ENCODE peak calls at places on chromosomes 5 and 9, in six cellular contexts. One of them, this sample, is unnamed.

GRCh38 chr5:157271740-157272271 is 5.9 kb downstream of the CYFIP2 start:
- DNase-seq in naive thymus-derived CD4-positive, alpha-beta T cell: peak; percentile 94
- DNase-seq in choroid plexus epithelial cell: no peak
- DNase-seq in KG1: peak; percentile 20
- DNase-seq in A549: no peak
- DNase-seq in activated naive CD8-positive, alpha-beta T cell treated with anti-CD3 and anti-CD28 coated beads for 36 hours: peak; percentile 88
- DNase-seq in this sample: no peak

GRCh38 chr9:76591256-76591950 is 132.4 kb downstream of the GCNT1 start:
- DNase-seq in naive thymus-derived CD4-positive, alpha-beta T cell: no peak
- DNase-seq in choroid plexus epithelial cell: peak; percentile 69
- DNase-seq in KG1: no peak
- DNase-seq in A549: no peak
- DNase-seq in activated naive CD8-positive, alpha-beta T cell treated with anti-CD3 and anti-CD28 coated beads for 36 hours: no peak
- DNase-seq in this sample: peak; percentile 85

GRCh38 chr5:128290152-128290858 is 206.7 kb downstream of the SLC12A2 start:
- DNase-seq in naive thymus-derived CD4-positive, alpha-beta T cell: no peak
- DNase-seq in choroid plexus epithelial cell: peak; percentile 47
- DNase-seq in KG1: no peak
- DNase-seq in A549: no peak
- DNase-seq in activated naive CD8-positive, alpha-beta T cell treated with anti-CD3 and anti-CD28 coated beads for 36 hours: no peak
- DNase-seq in this sample: no peak

GRCh38 chr9:98875536-98875935 is 68.1 kb downstream of the GALNT12 start:
- DNase-seq in naive thymus-derived CD4-positive, alpha-beta T cell: no peak
- DNase-seq in choroid plexus epithelial cell: no peak
- DNase-seq in KG1: no peak
- DNase-seq in A549: no peak
- DNase-seq in activated naive CD8-positive, alpha-beta T cell treated with anti-CD3 and anti-CD28 coated beads for 36 hours: no peak
- DNase-seq in this sample: no peak

GRCh38 chr9:93224591-93224990 is 40.7 kb downstream of the WNK2 start:
- DNase-seq in naive thymus-derived CD4-positive, alpha-beta T cell: no peak
- DNase-seq in choroid plexus epithelial cell: no peak
- DNase-seq in KG1: no peak
- DNase-seq in A549: no peak
- DNase-seq in activated naive CD8-positive, alpha-beta T cell treated with anti-CD3 and anti-CD28 coated beads for 36 hours: no peak
- DNase-seq in this sample: no peak

GRCh38 chr5:53276825-53277224 is 167.3 kb upstream of the MOCS2 start:
- DNase-seq in naive thymus-derived CD4-positive, alpha-beta T cell: no peak
- DNase-seq in choroid plexus epithelial cell: peak; percentile 22
- DNase-seq in KG1: no peak
- DNase-seq in A549: no peak
- DNase-seq in activated naive CD8-positive, alpha-beta T cell treated with anti-CD3 and anti-CD28 coated beads for 36 hours: no peak
- DNase-seq in this sample: peak; percentile 69

GRCh38 chr9:131120620-131121228 is 4.7 kb upstream of the NUP214 start:
- DNase-seq in naive thymus-derived CD4-positive, alpha-beta T cell: no peak
- DNase-seq in choroid plexus epithelial cell: no peak
- DNase-seq in KG1: no peak
- DNase-seq in A549: no peak
- DNase-seq in activated naive CD8-positive, alpha-beta T cell treated with anti-CD3 and anti-CD28 coated beads for 36 hours: no peak
- DNase-seq in this sample: no peak

GRCh38 chr9:121696935-121697334 is 45.5 kb downstream of the DAB2IP start:
- DNase-seq in naive thymus-derived CD4-positive, alpha-beta T cell: no peak
- DNase-seq in choroid plexus epithelial cell: no peak
- DNase-seq in KG1: peak; percentile 4
- DNase-seq in A549: no peak
- DNase-seq in activated naive CD8-positive, alpha-beta T cell treated with anti-CD3 and anti-CD28 coated beads for 36 hours: no peak
- DNase-seq in this sample: no peak

GRCh38 chr5:171842006-171842776 is 56.6 kb downstream of the SMIM23 start:
- DNase-seq in naive thymus-derived CD4-positive, alpha-beta T cell: no peak
- DNase-seq in choroid plexus epithelial cell: no peak
- DNase-seq in KG1: no peak
- DNase-seq in A549: no peak
- DNase-seq in activated naive CD8-positive, alpha-beta T cell treated with anti-CD3 and anti-CD28 coated beads for 36 hours: no peak
- DNase-seq in this sample: peak; percentile 45

GRCh38 chr5:146867996-146868708 is 10.4 kb downstream of the PPP2R2B start:
- DNase-seq in naive thymus-derived CD4-positive, alpha-beta T cell: no peak
- DNase-seq in choroid plexus epithelial cell: no peak
- DNase-seq in KG1: no peak
- DNase-seq in A549: no peak
- DNase-seq in activated naive CD8-positive, alpha-beta T cell treated with anti-CD3 and anti-CD28 coated beads for 36 hours: no peak
- DNase-seq in this sample: no peak

GRCh38 chr9:130201399-130201873 is 29.2 kb downstream of the NCS1 start:
- DNase-seq in naive thymus-derived CD4-positive, alpha-beta T cell: no peak
- DNase-seq in choroid plexus epithelial cell: no peak
- DNase-seq in KG1: no peak
- DNase-seq in A549: no peak
- DNase-seq in activated naive CD8-positive, alpha-beta T cell treated with anti-CD3 and anti-CD28 coated beads for 36 hours: no peak
- DNase-seq in this sample: no peak

GRCh38 chr9:135090547-135090946 is 3.1 kb downstream of the OLFM1 start:
- DNase-seq in naive thymus-derived CD4-positive, alpha-beta T cell: no peak
- DNase-seq in choroid plexus epithelial cell: no peak
- DNase-seq in KG1: no peak
- DNase-seq in A549: no peak
- DNase-seq in activated naive CD8-positive, alpha-beta T cell treated with anti-CD3 and anti-CD28 coated beads for 36 hours: no peak
- DNase-seq in this sample: no peak